ENCODE peak calls at places on chromosome 20, in four cellular contexts. D, T, N and B are unnamed samples.

GRCh38 chr20:34389206-34389953 is 26.3 kb downstream of the ITCH start:
- DNase-seq in D (no peak), T (no peak), N (no peak), B (no peak)

GRCh38 chr20:61173966-61174725 is 77.9 kb upstream of the CDH4 start:
- DNase-seq in D (no peak), T (no peak), N (no peak), B (no peak)

GRCh38 chr20:35899064-35899463 is 55.2 kb downstream of the SCAND1 start:
- DNase-seq in D (no peak), T (no peak), N (no peak), B (no peak)

GRCh38 chr20:33569290-33570094 is 79.6 kb downstream of the CBFA2T2 start:
- DNase-seq in D (no peak), T (no peak), N (no peak), B (no peak)

GRCh38 chr20:22312744-22313346 is 271.5 kb downstream of the FOXA2 start:
- DNase-seq in D (no peak), T (peak), N (peak), B (no peak)

GRCh38 chr20:16752082-16752481 is 3.9 kb downstream of the OTOR start:
- DNase-seq in D (no peak), T (no peak), N (no peak), B (no peak)

GRCh38 chr20:57988828-57989227 is 239.6 kb downstream of the ANKRD60 start:
- DNase-seq in D (peak), T (no peak), N (no peak), B (no peak)

GRCh38 chr20:61937963-61938838 is 127.5 kb downstream of the TAF4 start:
- DNase-seq in D (no peak), T (no peak), N (no peak), B (peak)

GRCh38 chr20:16267526-16267925 is 305.7 kb downstream of the KIF16B start:
- DNase-seq in D (no peak), T (no peak), N (no peak), B (no peak)

GRCh38 chr20:43456809-43457639 is 672 bp upstream of the SRSF6 start:
- DNase-seq in D (peak), T (peak), N (peak), B (peak)

GRCh38 chr20:6142348-6142993 is 19.6 kb upstream of the FERMT1 start:
- DNase-seq in D (no peak), T (peak), N (peak), B (no peak)

GRCh38 chr20:1323256-1323655 is 5.7 kb downstream of the SDCBP2 start:
- DNase-seq in D (no peak), T (no peak), N (peak), B (no peak)

GRCh38 chr20:16488086-16488485 is 85.2 kb downstream of the KIF16B start:
- DNase-seq in D (no peak), T (no peak), N (no peak), B (no peak)

GRCh38 chr20:881051-881820 is 34.9 kb downstream of the ANGPT4 start:
- DNase-seq in D (no peak), T (no peak), N (no peak), B (no peak)

GRCh38 chr20:34537651-34538050 is 20.9 kb upstream of the MAP1LC3A start:
- DNase-seq in D (no peak), T (no peak), N (no peak), B (no peak)

GRCh38 chr20:51594999-51595532 is 52.5 kb upstream of the NFATC2 start:
- DNase-seq in D (peak), T (peak), N (peak), B (peak)

GRCh38 chr20:34435589-34435988 is 72.5 kb downstream of the ITCH start:
- DNase-seq in D (no peak), T (no peak), N (no peak), B (no peak)

GRCh38 chr20:35598899-35599775 is 16.5 kb upstream of the SPAG4 start:
- DNase-seq in D (no peak), T (no peak), N (no peak), B (no peak)

GRCh38 chr20:22456109-22456508 is 128.3 kb downstream of the FOXA2 start:
- DNase-seq in D (no peak), T (no peak), N (no peak), B (no peak)

GRCh38 chr20:10843161-10843711 is 169.4 kb upstream of the JAG1 start:
- DNase-seq in D (no peak), T (no peak), N (no peak), B (no peak)

GRCh38 chr20:10846831-10847230 is 173.0 kb upstream of the JAG1 start:
- DNase-seq in D (no peak), T (no peak), N (no peak), B (no peak)

GRCh38 chr20:10853176-10853575 is 179.4 kb upstream of the JAG1 start:
- DNase-seq in D (no peak), T (no peak), N (no peak), B (no peak)

GRCh38 chr20:10848810-10849370 is 175.1 kb upstream of the JAG1 start:
- DNase-seq in D (no peak), T (peak), N (peak), B (peak)
- H3K27ac ChIP-seq in D (peak), T (no peak), N (peak), B (peak)

GRCh38 chr20:50304883-50305635 is 114.4 kb downstream of the CEBPB start:
- DNase-seq in D (peak), T (peak), N (peak), B (peak)

GRCh38 chr20:50302463-50303041 is 111.9 kb downstream of the CEBPB start:
- DNase-seq in D (no peak), T (peak), N (no peak), B (no peak)

GRCh38 chr20:50303573-50304500 is 113.2 kb downstream of the CEBPB start:
- DNase-seq in D (peak), T (peak), N (peak), B (peak)

GRCh38 chr20:50305636-50306477 is 115.2 kb downstream of the CEBPB start:
- DNase-seq in D (no peak), T (peak), N (no peak), B (no peak)

GRCh38 chr20:50304501-50304856 is 113.8 kb downstream of the CEBPB start:
- DNase-seq in D (no peak), T (peak), N (peak), B (peak)
- H3K4me3 ChIP-seq in D (no peak), T (no peak), N (no peak), B (no peak)

GRCh38 chr20:44475694-44476560 is at the start of gene TTPAL:
- DNase-seq in D (peak), T (peak), N (peak), B (peak)
- TF ChIP-seq CTCF in D (no peak), T (no peak), N (peak), B (peak)

GRCh38 chr20:18971574-18971973 is 158.0 kb downstream of the SCP2D1 start:
- DNase-seq in D (peak), T (no peak), N (no peak), B (no peak)

GRCh38 chr20:18973499-18974173 is 160.1 kb downstream of the SCP2D1 start:
- DNase-seq in D (no peak), T (peak), N (no peak), B (no peak)

GRCh38 chr20:18974660-18975059 is 161.1 kb downstream of the SCP2D1 start:
- DNase-seq in D (no peak), T (no peak), N (no peak), B (no peak)

GRCh38 chr20:18972251-18972876 is 158.8 kb downstream of the SCP2D1 start:
- DNase-seq in D (no peak), T (no peak), N (no peak), B (no peak)

GRCh38 chr20:18971121-18971520 is 157.5 kb downstream of the SCP2D1 start:
- DNase-seq in D (no peak), T (no peak), N (no peak), B (no peak)
- H3K27ac ChIP-seq in D (no peak), T (no peak), N (no peak), B (no peak)

GRCh38 chr20:38589351-38589750 is 8.4 kb downstream of the ADIG start:
- DNase-seq in D (no peak), T (no peak), N (no peak), B (no peak)
- H3K4me3 ChIP-seq in D (no peak), T (no peak), N (no peak), B (no peak)

GRCh38 chr20:19212524-19213502 is at the start of gene SLC24A3:
- DNase-seq in D (peak), T (peak), N (peak), B (peak)
- TF ChIP-seq CTCF in D (peak), T (peak), N (peak), B (peak)

GRCh38 chr20:46572181-46572580 is 21.7 kb upstream of the OCSTAMP start:
- DNase-seq in D (no peak), T (no peak), N (peak), B (peak)
- H3K27ac ChIP-seq in D (no peak), T (no peak), N (peak), B (no peak)

DNA sequence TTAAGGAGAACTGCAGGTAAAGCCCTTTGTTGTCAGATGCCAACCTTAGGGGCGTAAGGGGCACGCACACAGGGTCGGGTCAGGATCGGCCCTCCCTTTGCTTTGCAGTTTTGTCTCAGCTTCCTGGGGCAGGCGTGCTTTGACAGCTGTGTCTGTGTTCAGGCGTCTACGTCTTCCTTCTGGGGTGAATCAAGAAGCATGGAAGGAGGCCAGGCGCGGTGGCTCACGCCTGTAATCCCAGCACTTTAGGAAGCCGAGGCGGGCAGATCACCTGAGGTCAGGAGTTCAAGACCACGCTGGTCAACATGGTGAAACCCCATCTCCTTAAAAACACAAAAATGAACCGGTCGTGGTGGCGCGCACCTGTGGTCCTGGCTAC is 1.3 kb downstream of the ZGPAT start:
- DNase-seq in D (no peak), T (no peak), N (no peak), B (no peak)
- H3K4me3 ChIP-seq in D (peak), T (no peak), N (peak), B (no peak)